ENCODE peak calls at places on chromosome 17, in six cellular contexts. N is HL-60, F is endothelial cell of umbilical vein, D is esophagus muscularis mucosa, M is GM23338, X is GM12878. B is an unnamed sample.

GRCh38 chr17:45235071-45236001 is 13.7 kb downstream of the FMNL1 start:
- DNase-seq in D (peak), F (peak), M (peak), X (no peak), N (peak), B (peak)

GRCh38 chr17:6894206-6894528 is 62.6 kb upstream of the TEKT1 start:
- DNase-seq in X (no peak), M (peak), N (no peak), F (peak), D (no peak), B (no peak)

GRCh38 chr17:33387406-33387805 is 94.3 kb upstream of the ASIC2 start:
- DNase-seq in M (no peak), N (no peak), X (no peak), F (no peak), D (no peak), B (no peak)

GRCh38 chr17:19464033-19465026 is 53.3 kb downstream of the RNF112 start:
- DNase-seq in F (no peak), D (no peak), N (no peak), X (no peak), M (no peak), B (no peak)

GRCh38 chr17:73435412-73435811 is 123.6 kb upstream of the CDC42EP4 start:
- DNase-seq in D (no peak), M (no peak), N (no peak), F (no peak), X (no peak), B (no peak)

GRCh38 chr17:44872131-44872768 is 24.6 kb downstream of the HIGD1B start:
- DNase-seq in X (no peak), D (peak), M (no peak), F (peak), N (no peak), B (no peak)

GRCh38 chr17:42855048-42855596 is 4.1 kb downstream of the AOC3 start:
- DNase-seq in N (no peak), M (no peak), X (no peak), D (no peak), F (no peak), B (no peak)

GRCh38 chr17:43713494-43714162 is 45.0 kb downstream of the SOST start:
- DNase-seq in D (no peak), M (peak), F (peak), N (no peak), X (no peak), B (no peak)

GRCh38 chr17:16446338-16446983 is 31.1 kb downstream of the TRPV2 start:
- DNase-seq in N (no peak), F (no peak), M (peak), X (no peak), D (no peak), B (no peak)

GRCh38 chr17:29124135-29124930 is 55.9 kb downstream of the MYO18A start:
- DNase-seq in M (peak), X (no peak), N (no peak), F (peak), D (no peak), B (peak)

GRCh38 chr17:2212328-2212981 is 91.1 kb downstream of the SMG6 start:
- DNase-seq in M (no peak), X (no peak), D (no peak), F (no peak), N (no peak), B (no peak)

GRCh38 chr17:3585826-3586225 is 23.4 kb downstream of the TRPV1 start:
- DNase-seq in N (no peak), M (no peak), F (no peak), D (no peak), X (no peak), B (no peak)

GRCh38 chr17:39757931-39758873 is 20.5 kb downstream of the GRB7 start:
- DNase-seq in F (no peak), X (peak), D (no peak), M (no peak), N (no peak), B (no peak)

GRCh38 chr17:46135879-46136562 is 57.2 kb downstream of the KANSL1 start:
- DNase-seq in N (no peak), F (no peak), X (no peak), D (no peak), M (no peak), B (no peak)

GRCh38 chr17:79839363-79840203 is at the start of gene CBX4:
- DNase-seq in F (peak), N (peak), M (peak), X (no peak), D (peak), B (no peak)

GRCh38 chr17:28706471-28707338 is 5.0 kb downstream of the PROCA1 start:
- DNase-seq in N (no peak), M (peak), X (no peak), F (no peak), D (no peak), B (no peak)

GRCh38 chr17:80949451-80950421 is 41.9 kb upstream of the CHMP6 start:
- DNase-seq in N (no peak), X (no peak), D (no peak), F (no peak), M (peak), B (no peak)

GRCh38 chr17:1055751-1056645 is 59.1 kb downstream of the TIMM22 start:
- DNase-seq in F (peak), D (peak), N (no peak), X (no peak), M (peak), B (no peak)
- TF ChIP-seq POLR2AphosphoS5 in F (no peak), D (no peak), N (no peak), X (no peak), M (no peak), B (no peak)

GRCh38 chr17:76709077-76709950 is 1.5 kb downstream of the MXRA7 start:
- DNase-seq in N (no peak), X (no peak), F (no peak), D (peak), M (peak), B (no peak)
- H3K4me3 ChIP-seq in N (no peak), X (no peak), F (peak), D (peak), M (peak), B (peak)

DNA sequence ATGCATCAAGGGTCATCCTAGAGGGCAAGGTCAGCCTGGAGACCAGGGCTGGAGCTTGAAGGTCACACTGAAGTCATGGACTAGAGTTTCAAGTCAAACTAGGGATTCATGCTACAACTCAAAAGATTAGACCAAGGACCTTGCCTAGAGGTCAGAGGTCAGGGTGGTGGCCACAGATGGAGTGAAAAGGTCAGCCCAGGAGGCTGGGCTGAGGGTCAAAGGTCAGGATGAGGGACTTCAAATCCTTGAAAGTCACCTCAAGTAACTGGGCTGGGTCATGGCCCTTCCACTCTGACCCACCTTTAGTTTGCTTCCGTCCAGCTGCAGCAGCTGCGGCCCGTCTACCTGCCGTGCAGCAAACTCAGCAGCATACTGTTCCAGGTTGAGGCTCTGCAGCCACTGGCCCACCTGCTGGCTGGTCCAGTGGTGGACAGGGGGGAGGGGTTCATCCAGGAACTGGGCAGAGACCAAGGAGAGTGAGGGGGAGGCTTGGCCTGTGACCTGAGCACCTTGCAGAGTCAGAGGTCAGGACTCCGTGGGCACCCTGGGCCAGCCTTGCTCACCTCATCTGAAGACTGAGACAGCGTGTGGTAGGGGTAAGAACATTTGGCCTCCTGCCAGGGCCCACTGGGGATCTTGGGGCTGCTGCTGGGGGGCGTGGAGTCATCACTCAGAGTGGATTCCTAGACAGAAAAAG is 16.2 kb downstream of the SAMD14 start:
- DNase-seq in X (no peak), M (no peak), N (no peak), D (no peak), F (no peak), B (no peak)
- TF ChIP-seq POLR2AphosphoS5 in X (no peak), M (no peak), N (no peak), D (no peak), F (no peak), B (no peak)

GRCh38 chr17:37743612-37743874 is 1.3 kb downstream of the HNF1B start:
- DNase-seq in M (no peak), D (no peak), F (no peak), N (no peak), X (no peak), B (no peak)
- H3K4me3 ChIP-seq in M (peak), D (peak), F (no peak), N (no peak), X (peak), B (no peak)

B was measured in SK-N-MC.